ENCODE peak calls at places on chromosomes 6 and 20, in four cellular contexts. Q, V, T and W are unnamed samples.
A peak's percentile ranks its signal among the peaks of the same experiment; 100 is the strongest.

GRCh38 chr20:51720854-51721253 is 47.3 kb downstream of the ATP9A start:
- DNase-seq in Q (no peak), V (no peak), T (no peak), W (no peak)

GRCh38 chr6:27359231-27359630 is 29.3 kb upstream of the ZNF391 start:
- DNase-seq in Q (no peak), V (no peak), T (no peak), W (no peak)

GRCh38 chr20:17479041-17479657 is 52.0 kb downstream of the BFSP1 start:
- DNase-seq in Q (no peak), V (no peak), T (no peak), W (no peak)

GRCh38 chr6:684831-685636 is 7.9 kb downstream of the EXOC2 start:
- DNase-seq in Q (no peak), V (peak; percentile 53), T (no peak), W (no peak)

GRCh38 chr20:36744243-36744642 is 1.6 kb downstream of the NDRG3 start:
- DNase-seq in Q (no peak), V (no peak), T (no peak), W (no peak)

GRCh38 chr20:57383447-57384347 is 7.5 kb upstream of the RBM38 start:
- DNase-seq in Q (no peak), V (no peak), T (no peak), W (no peak)

GRCh38 chr6:127762284-127762683 is 138.6 kb downstream of the THEMIS start:
- DNase-seq in Q (no peak), V (no peak), T (no peak), W (no peak)

GRCh38 chr20:63858393-63859165 is 2.7 kb upstream of the ABHD16B start:
- DNase-seq in Q (peak; percentile 79), V (no peak), T (no peak), W (peak; percentile 56)

GRCh38 chr6:13763740-13764381 is 50.5 kb downstream of the MCUR1 start:
- DNase-seq in Q (no peak), V (peak; percentile 49), T (no peak), W (no peak)

GRCh38 chr6:145758086-145758485 is 22.8 kb upstream of the EPM2A start:
- DNase-seq in Q (no peak), V (no peak), T (no peak), W (no peak)

DNA sequence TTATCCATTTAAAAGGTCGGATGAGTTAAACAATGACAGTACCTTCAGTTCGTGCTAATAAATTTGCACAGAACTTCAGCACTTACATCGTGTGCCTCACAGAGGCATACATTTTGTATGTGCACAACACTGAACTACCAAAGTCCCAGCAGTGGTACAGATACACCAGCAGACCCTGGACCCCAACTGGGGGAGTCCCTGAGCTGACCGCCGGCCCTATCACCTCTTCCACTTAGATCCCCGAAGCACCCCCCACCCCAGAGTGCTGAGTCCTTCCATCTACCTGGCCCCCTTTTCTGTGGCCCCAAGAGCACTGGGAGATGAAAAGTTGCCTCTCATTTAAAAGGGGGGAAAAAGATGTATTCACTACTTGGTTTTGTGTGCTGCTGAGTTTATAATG is 9.5 kb upstream of the NPEPL1 start:
- DNase-seq in Q (no peak), V (no peak), T (no peak), W (no peak)
- TF ChIP-seq SUZ12 in Q (no peak), V (no peak), T (no peak), W (no peak)

GRCh38 chr6:37283786-37284185 is 25.8 kb upstream of the TMEM217 start:
- DNase-seq in Q (no peak), V (no peak), T (no peak), W (no peak)
- TF ChIP-seq ZNF274 in Q (no peak), V (no peak), T (no peak), W (no peak)

GRCh38 chr6:118813795-118814194 is 80.2 kb upstream of the ASF1A start:
- DNase-seq in Q (no peak), V (no peak), T (no peak), W (no peak)

GRCh38 chr6:118815495-118815894 is 78.5 kb upstream of the ASF1A start:
- DNase-seq in Q (no peak), V (no peak), T (no peak), W (no peak)

GRCh38 chr6:118808794-118809668 is 84.9 kb upstream of the ASF1A start:
- DNase-seq in Q (no peak), V (no peak), T (no peak), W (no peak)

GRCh38 chr6:118812972-118813371 is 81.0 kb upstream of the ASF1A start:
- DNase-seq in Q (no peak), V (no peak), T (no peak), W (no peak)

DNA sequence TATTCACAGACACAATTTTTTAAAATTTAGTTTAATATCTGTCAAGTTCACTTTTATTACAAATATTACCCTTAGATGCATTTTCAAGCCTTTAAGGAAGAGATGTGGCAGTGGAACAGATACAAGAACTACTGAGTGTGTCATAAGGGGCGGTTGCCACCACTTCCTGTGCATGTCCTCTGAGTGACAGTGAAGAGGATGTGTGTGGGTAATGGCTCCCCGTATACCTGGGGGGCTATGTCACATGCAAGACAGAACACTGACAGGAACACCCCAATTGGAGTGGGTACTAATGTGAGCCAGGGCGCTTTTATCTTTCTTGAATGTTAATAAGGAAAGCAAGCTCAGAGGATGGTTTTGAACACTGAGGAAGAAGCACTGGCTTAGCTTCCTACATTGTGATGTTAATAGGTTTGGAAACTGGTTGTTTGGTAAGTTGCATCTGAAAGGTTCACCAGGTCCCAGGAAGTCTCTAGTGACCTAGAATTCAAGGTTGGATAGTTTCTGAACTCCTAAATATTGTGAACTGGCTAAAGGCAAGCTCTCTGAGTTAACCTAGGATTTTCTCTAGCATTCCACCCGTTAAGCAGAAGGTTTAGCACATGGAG is 83.4 kb upstream of the ASF1A start:
- DNase-seq in Q (no peak), V (no peak), T (no peak), W (peak; percentile 8)
- H3K4me3 ChIP-seq in Q (no peak overlapping the region), V (peak overlapping the region; percentile 4), T (no peak overlapping the region), W (no peak overlapping the region)

DNA sequence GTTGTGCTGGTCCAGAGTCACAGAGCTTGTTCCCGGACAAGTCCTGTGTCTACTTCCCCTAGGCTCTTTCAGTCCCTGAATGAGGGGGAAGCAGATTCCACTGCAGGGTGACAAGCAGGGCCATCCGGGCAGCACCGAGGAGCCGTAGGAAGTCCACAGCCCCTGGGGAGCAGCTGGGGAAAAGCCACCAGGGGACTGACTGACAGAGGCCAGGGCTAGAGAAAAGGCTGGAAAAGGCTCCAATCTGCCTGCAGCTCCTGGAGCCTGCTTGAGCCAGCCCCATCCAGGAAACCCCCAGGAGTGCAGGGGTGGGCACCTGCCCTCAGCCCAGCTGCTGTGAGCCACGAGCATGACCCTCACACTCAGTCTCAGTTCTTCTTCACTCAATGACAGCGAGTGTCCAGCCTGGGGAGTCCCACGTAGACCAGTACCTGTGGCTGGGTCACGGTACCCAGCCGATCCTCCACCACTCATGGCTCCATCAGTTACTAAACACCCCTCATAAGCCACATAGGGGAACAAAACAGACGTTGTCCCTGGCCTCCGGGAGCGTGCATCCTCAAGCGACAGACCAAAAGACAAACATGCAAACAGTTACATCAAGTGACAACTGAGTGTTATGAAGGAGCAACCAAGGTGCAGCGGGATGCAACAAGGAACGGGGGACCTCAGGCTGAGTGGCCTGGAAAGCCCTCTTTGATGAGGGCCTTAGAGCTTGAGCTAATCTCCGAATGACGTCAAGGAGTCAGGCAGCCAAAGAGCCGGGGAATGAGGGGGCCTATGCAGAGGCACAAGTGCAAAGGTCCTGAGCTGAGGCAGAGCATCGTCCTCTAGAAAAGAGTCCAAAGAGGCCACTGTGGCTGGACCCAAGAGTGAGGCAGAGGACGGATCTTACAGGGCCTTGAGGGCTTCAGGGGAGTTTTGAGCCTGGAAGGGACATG is 24.8 kb upstream of the VSTM2L start:
- DNase-seq in Q (peak; percentile 75), V (no peak), T (no peak), W (no peak)
- TF ChIP-seq SUZ12 in Q (no peak), V (no peak), T (no peak), W (no peak)

DNA sequence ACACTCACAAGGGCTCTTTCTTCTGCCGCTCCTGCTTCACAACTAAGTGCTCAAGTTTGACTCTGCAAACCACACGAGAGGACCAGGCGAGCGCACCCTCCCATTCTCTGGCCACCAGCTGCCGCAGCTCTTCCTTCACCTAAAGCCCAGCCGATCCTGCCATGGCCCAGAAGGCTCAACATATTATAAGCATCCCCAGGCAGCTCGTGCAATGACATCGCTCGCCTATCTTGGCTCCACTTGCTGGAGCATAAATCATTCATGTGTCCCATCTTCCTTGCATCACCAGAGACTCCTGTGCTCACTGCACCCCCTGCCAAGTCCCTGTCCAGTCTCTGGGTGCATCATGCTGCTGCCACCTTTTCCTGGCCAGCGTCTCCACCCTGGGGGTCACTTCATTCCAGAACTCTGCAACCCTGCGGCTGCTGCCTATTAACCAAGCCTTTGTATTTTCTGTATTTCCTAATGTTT is 59.0 kb downstream of the PSMG4 start:
- DNase-seq in Q (no peak), V (no peak), T (no peak), W (no peak)
- TF ChIP-seq ZNF274 in Q (no peak), V (no peak), T (no peak), W (no peak)